ENCODE peak calls at places on chromosomes 4 and X, in ten cellular contexts. U, E, L, T, F, Q, N, Z, A and X are unnamed samples.

GRCh38 chr4:74752798-74753197 is 41.5 kb downstream of the BTC start:
- DNase-seq in Q (no peak), U (no peak), N (no peak), T (no peak), Z (no peak), E (no peak), F (no peak), L (no peak), A (no peak), X (no peak)

GRCh38 chr4:3077796-3078195 is 3.3 kb downstream of the HTT start:
- DNase-seq in Z (no peak), U (no peak), A (no peak), F (no peak), N (no peak), Q (no peak), T (no peak), L (no peak), E (no peak), X (no peak)

GRCh38 chr4:52833941-52834525 is 28.1 kb upstream of the RASL11B start:
- DNase-seq in Q (no peak), U (no peak), N (no peak), E (no peak), Z (no peak), F (peak; percentile 25), T (no peak), A (no peak), L (no peak), X (no peak)

GRCh38 chrX:154529206-154529612 is 13.2 kb upstream of the FAM3A start:
- DNase-seq in T (no peak), U (no peak), E (no peak), Q (no peak), F (peak; percentile 15), A (no peak), Z (no peak), N (no peak), L (no peak), X (no peak)

GRCh38 chr4:36280555-36280954 is 861 bp upstream of the DTHD1 start:
- DNase-seq in L (no peak), T (peak; percentile 61), E (no peak), A (no peak), N (peak; percentile 48), Q (no peak), F (no peak), U (no peak), Z (no peak), X (no peak)

GRCh38 chrX:68929332-68930150 is 100.7 kb downstream of the EFNB1 start:
- DNase-seq in T (no peak), N (no peak), Z (no peak), L (peak; percentile 71), Q (peak; percentile 30), A (peak; percentile 52), F (peak; percentile 85), U (peak; percentile 18), E (peak; percentile 58), X (no peak)

GRCh38 chr4:121726642-121727268 is 30.0 kb upstream of the ANXA5 start:
- DNase-seq in N (peak; percentile 48), Z (no peak), A (no peak), Q (no peak), E (peak; percentile 66), U (peak; percentile 61), F (peak; percentile 78), T (peak; percentile 56), L (no peak), X (peak; percentile 20)

GRCh38 chrX:16786791-16787735 is 797 bp downstream of the TXLNG start:
- DNase-seq in E (no peak), T (peak; percentile 73), N (no peak), Q (peak; percentile 11), U (no peak), A (peak; percentile 27), Z (peak; percentile 38), F (no peak), L (no peak), X (no peak)

GRCh38 chr4:121785479-121785878 is 15.6 kb upstream of the EXOSC9 start:
- DNase-seq in T (no peak), N (no peak), L (no peak), E (no peak), U (no peak), F (no peak), Z (no peak), A (no peak), Q (no peak), X (no peak)

GRCh38 chr4:54499308-54500074 is 158.3 kb upstream of the KIT start:
- DNase-seq in L (peak; percentile 26), A (no peak), N (no peak), E (peak; percentile 49), Z (no peak), Q (no peak), U (no peak), T (peak; percentile 27), F (peak; percentile 5), X (no peak)